ENCODE peak calls at places on chromosomes 3 and 15, in four cellular contexts. F is A549, E is testis, Z is fibroblast of lung. H is an unnamed sample. For H3K4me1, the result is how much of the 10 kb centered on the place peaks cover.

GRCh38 chr3:120982608-120983320 is 74.8 kb downstream of the STXBP5L start:
- DNase-seq in F (no peak), E (peak), Z (no peak), H (peak)

GRCh38 chr3:88984832-88985231 is 122.6 kb upstream of the EPHA3 start:
- DNase-seq in F (no peak), E (no peak), Z (no peak), H (no peak)

GRCh38 chr3:109177888-109178287 is 41.4 kb downstream of the C3orf85 start:
- DNase-seq in F (peak), E (no peak), Z (no peak), H (no peak)

GRCh38 chr3:104133630-104134029 is 1233.1 kb upstream of the ALCAM start:
- DNase-seq in F (peak), E (no peak), Z (no peak), H (peak)

GRCh38 chr15:37101634-37102314 is 1.4 kb upstream of the MEIS2 start:
- DNase-seq in F (peak), E (peak), Z (peak), H (peak)

GRCh38 chr3:31634485-31634884 is 101.8 kb downstream of the STT3B start:
- DNase-seq in F (no peak), E (no peak), Z (no peak), H (no peak)

GRCh38 chr3:132343018-132343612 is 25.9 kb downstream of the ACP3 start:
- DNase-seq in F (peak), E (peak), Z (peak), H (peak)

GRCh38 chr15:101016581-101016980 is 97.4 kb downstream of the LRRK1 start:
- DNase-seq in F (no peak), E (peak), Z (no peak), H (no peak)

GRCh38 chr3:21013566-21013965 is 737.4 kb downstream of the ZNF385D start:
- DNase-seq in F (no peak), E (no peak), Z (no peak), H (no peak)

GRCh38 chr3:49926117-49926728 is 3.4 kb downstream of the MON1A start:
- DNase-seq in F (no peak), E (no peak), Z (no peak), H (no peak)

GRCh38 chr3:53083496-53083895 is 37.6 kb upstream of the SFMBT1 start:
- DNase-seq in F (no peak), E (peak), Z (peak), H (no peak)

GRCh38 chr3:11480663-11481298 is 162.9 kb downstream of the VGLL4 start:
- DNase-seq in F (no peak), E (no peak), Z (no peak), H (peak)

GRCh38 chr3:184645304-184645703 is 66.6 kb downstream of the MAGEF1 start:
- DNase-seq in F (peak), E (no peak), Z (peak), H (peak)

GRCh38 chr3:157311633-157312365 is 124.9 kb upstream of the PTX3 start:
- DNase-seq in F (no peak), E (no peak), Z (peak), H (no peak)

GRCh38 chr15:89627256-89627970 is 27.9 kb downstream of the KIF7 start:
- DNase-seq in F (no peak), E (no peak), Z (no peak), H (no peak)

GRCh38 chr3:178189854-178190253 is 346.4 kb upstream of the KCNMB2 start:
- DNase-seq in F (no peak), E (no peak), Z (no peak), H (no peak)

GRCh38 chr3:18134386-18135082 is 290.6 kb downstream of the SATB1 start:
- DNase-seq in F (peak), E (no peak), Z (peak), H (no peak)

GRCh38 chr3:2765002-2765579 is 345.1 kb downstream of the IL5RA start:
- DNase-seq in F (peak), E (peak), Z (no peak), H (peak)

GRCh38 chr3:127182848-127183714 is 9.8 kb upstream of the PRR23E start:
- DNase-seq in F (no peak), E (no peak), Z (no peak), H (peak)

GRCh38 chr3:69305011-69305410 is 80.9 kb downstream of the FRMD4B start:
- DNase-seq in F (no peak), E (no peak), Z (no peak), H (no peak)

GRCh38 chr3:69304396-69304795 is 81.5 kb downstream of the FRMD4B start:
- DNase-seq in F (no peak), E (no peak), Z (no peak), H (no peak)

GRCh38 chr3:69309810-69310209 is 76.1 kb downstream of the FRMD4B start:
- DNase-seq in F (peak), E (no peak), Z (peak), H (peak)

GRCh38 chr3:69306239-69307185 is 79.4 kb downstream of the FRMD4B start:
- DNase-seq in F (peak), E (peak), Z (peak), H (peak)
- TF ChIP-seq CTCF in F (peak), E (peak), Z (peak), H (peak)

GRCh38 chr3:140501770-140502364 is 176.0 kb upstream of the TRIM42 start:
- DNase-seq in F (no peak), E (no peak), Z (no peak), H (no peak)
- H3K27ac ChIP-seq in F (no peak), E (no peak), Z (no peak), H (no peak)

DNA sequence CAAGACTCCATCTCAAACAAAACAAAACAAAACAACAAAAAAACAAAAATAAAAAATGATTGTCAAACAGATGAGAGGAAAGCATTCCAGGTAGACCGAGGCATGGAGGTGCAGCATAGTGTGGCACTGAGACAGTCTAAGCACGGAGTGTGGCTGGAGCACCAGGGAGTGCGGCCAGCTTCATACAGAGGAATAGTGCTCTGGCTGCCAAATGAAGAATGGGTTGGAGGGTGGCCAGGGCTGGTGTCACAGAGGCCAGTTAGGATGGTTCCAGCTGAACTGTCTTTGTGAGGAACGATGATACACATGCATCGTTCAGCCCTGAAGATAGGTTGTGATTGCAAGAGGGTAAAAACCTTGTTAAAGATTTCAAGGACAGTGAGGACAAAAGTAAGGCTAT is 28.3 kb downstream of the MITF start:
- DNase-seq in F (no peak), E (peak), Z (no peak), H (no peak)
- H3K4me1 ChIP-seq in F (half or more), E (under half), Z (under half), H (under half)

DNA sequence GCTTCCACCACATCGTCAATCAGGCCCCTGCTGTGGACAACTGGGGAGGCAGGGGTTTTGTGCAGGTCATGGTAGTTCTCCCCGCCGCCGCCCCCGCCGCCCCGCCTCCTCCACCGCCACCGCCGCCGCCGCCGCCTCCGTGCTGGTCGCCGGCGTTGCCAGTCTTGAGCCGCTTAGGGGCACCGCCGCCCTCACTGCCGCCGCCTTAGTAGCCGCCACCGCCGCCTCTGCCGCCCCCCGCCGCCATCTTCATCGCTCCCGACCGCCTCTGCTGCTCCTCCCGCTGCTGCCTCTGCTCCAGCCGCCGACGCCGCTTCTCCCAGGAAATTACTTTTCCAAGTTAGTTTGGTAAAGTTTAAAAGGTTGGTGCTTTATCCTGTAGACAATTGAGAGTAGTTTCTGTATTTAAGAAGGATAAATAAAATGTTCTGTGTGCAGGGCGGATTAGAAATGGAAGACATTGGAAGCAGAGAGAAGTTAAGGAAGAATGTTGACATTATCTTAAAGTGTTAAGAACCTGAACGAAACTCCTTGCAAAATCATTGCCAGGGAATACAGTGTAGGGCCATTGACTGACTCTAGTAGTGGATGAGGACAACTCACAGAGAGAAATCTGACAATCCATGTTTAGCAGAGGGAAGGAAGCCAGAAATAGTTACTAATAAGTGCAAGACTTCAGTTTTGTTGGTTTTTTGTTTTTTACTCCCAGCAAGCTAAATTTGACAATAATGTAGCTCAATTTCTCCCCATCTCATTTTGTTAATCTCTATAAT is 53.0 kb upstream of the GOLGA8A start:
- DNase-seq in F (no peak), E (no peak), Z (no peak), H (peak)
- TF ChIP-seq CTCF in F (no peak), E (no peak), Z (no peak), H (no peak)

GRCh38 chr3:179613807-179614206 is 9.2 kb downstream of the NDUFB5 start:
- DNase-seq in F (no peak), E (no peak), Z (peak), H (no peak)

GRCh38 chr3:179610066-179610465 is 5.5 kb downstream of the NDUFB5 start:
- DNase-seq in F (no peak), E (no peak), Z (no peak), H (no peak)

GRCh38 chr3:179615458-179616173 is 11.0 kb downstream of the NDUFB5 start:
- DNase-seq in F (no peak), E (no peak), Z (peak), H (no peak)
- H3K27ac ChIP-seq in F (no peak), E (no peak), Z (no peak), H (no peak)

GRCh38 chr3:147372525-147373027 is 33.8 kb downstream of the ZIC4 start:
- DNase-seq in F (no peak), E (no peak), Z (no peak), H (peak)
- H3K4me1 ChIP-seq in F (under half), E (under half), Z (under half), H (under half)

GRCh38 chr3:44079916-44080315 is 161.8 kb upstream of the TOPAZ1 start:
- DNase-seq in F (no peak), E (no peak), Z (no peak), H (peak)

GRCh38 chr3:44078863-44079262 is 162.8 kb upstream of the TOPAZ1 start:
- DNase-seq in F (no peak), E (no peak), Z (no peak), H (peak)

GRCh38 chr3:44076221-44076829 is 165.4 kb upstream of the TOPAZ1 start:
- DNase-seq in F (no peak), E (no peak), Z (no peak), H (peak)

GRCh38 chr3:44074181-44074580 is 167.5 kb upstream of the TOPAZ1 start:
- DNase-seq in F (no peak), E (no peak), Z (no peak), H (peak)

DNA sequence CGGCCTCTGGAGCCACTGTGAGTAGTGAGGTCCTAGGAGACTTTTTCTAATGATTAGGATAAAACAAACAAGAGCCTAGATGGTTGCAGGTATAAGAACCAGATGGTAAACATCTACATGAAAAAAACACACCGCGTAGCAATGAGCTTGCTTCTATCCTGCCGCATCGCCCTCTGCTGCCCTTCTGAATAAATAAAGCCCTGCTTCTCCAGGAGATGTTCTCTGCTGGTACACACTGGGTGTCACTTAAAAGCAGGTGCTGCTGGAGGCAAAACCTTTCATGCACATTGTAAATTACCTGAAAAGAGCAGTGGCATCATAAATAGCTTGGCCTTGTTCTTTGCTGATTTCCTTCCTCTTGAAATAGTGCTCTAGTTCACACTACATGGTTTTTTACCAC is 164.4 kb upstream of the TOPAZ1 start:
- DNase-seq in F (no peak), E (no peak), Z (no peak), H (peak)
- TF ChIP-seq CTCF in F (no peak), E (no peak), Z (no peak), H (peak)

H was measured in endodermal cell.